ENCODE peak calls at places on chromosomes 6 and 20, in nine cellular contexts. Z, V, G, F, O, B, Q, E and T are unnamed samples.

GRCh38 chr6:163260111-163260895 is 154.2 kb upstream of the QKI start:
- DNase-seq in V (peak; percentile 24), O (no peak), Q (peak; percentile 66), Z (no peak), B (no peak), E (no peak), G (no peak), F (no peak), T (no peak)

GRCh38 chr6:45478235-45478634 is 100.5 kb upstream of the SUPT3H start:
- DNase-seq in O (no peak), F (no peak), Q (no peak), E (no peak), G (no peak), Z (no peak), V (no peak), B (no peak), T (no peak)

GRCh38 chr6:108838101-108838717 is 10.0 kb upstream of the ARMC2 start:
- DNase-seq in Q (no peak), F (no peak), V (no peak), Z (no peak), G (no peak), B (no peak), E (no peak), O (peak; percentile 72), T (no peak)

GRCh38 chr6:158121335-158121734 is 46.7 kb downstream of the SERAC1 start:
- DNase-seq in Z (no peak), B (no peak), V (no peak), O (no peak), G (no peak), F (no peak), Q (no peak), E (no peak), T (no peak)

GRCh38 chr6:88165877-88166492 is at the start of gene CNR1:
- DNase-seq in G (peak; percentile 32), O (peak; percentile 87), Z (no peak), E (peak; percentile 47), V (peak; percentile 49), F (peak; percentile 57), Q (peak; percentile 42), B (no peak), T (no peak)

GRCh38 chr6:83592770-83593394 is 80.5 kb downstream of the PRSS35 start:
- DNase-seq in E (no peak), G (no peak), Q (no peak), Z (no peak), F (peak; percentile 24), O (no peak), V (no peak), B (peak; percentile 9), T (no peak)

GRCh38 chr20:51800132-51800721 is 2.1 kb downstream of the SALL4 start:
- DNase-seq in O (peak; percentile 88), V (peak; percentile 57), Q (peak; percentile 35), F (peak; percentile 82), Z (no peak), B (no peak), E (peak; percentile 77), G (peak; percentile 29), T (no peak)

GRCh38 chr6:51526922-51527321 is 560.5 kb downstream of the PKHD1 start:
- DNase-seq in O (no peak), F (no peak), Z (no peak), G (no peak), B (no peak), Q (no peak), V (no peak), E (no peak), T (no peak)

GRCh38 chr20:219290-220115 is 7.6 kb upstream of the DEFB129 start:
- DNase-seq in O (no peak), F (peak; percentile 15), G (no peak), Z (no peak), V (no peak), B (no peak), Q (no peak), E (no peak), T (no peak)

GRCh38 chr20:31721408-31722332 is 998 bp downstream of the BCL2L1 start:
- DNase-seq in O (peak; percentile 83), V (peak; percentile 43), Z (no peak), B (no peak), Q (no peak), G (peak; percentile 27), F (peak; percentile 67), E (no peak), T (peak; percentile 54)

GRCh38 chr6:73703514-73703913 is 7.5 kb downstream of the CD109 start:
- DNase-seq in Q (no peak), V (no peak), O (no peak), B (no peak), E (no peak), G (no peak), F (no peak), Z (no peak), T (no peak)

GRCh38 chr6:100574836-100575235 is 110.1 kb upstream of the SIM1 start:
- DNase-seq in V (no peak), E (no peak), F (no peak), O (no peak), Q (no peak), Z (no peak), G (no peak), B (no peak), T (no peak)

GRCh38 chr20:5065489-5066383 is 54.0 kb downstream of the PCNA start:
- DNase-seq in B (no peak), F (peak; percentile 81), Z (no peak), G (peak; percentile 15), E (peak; percentile 77), V (peak; percentile 69), Q (peak; percentile 66), O (peak; percentile 86), T (peak; percentile 29)
- TF ChIP-seq POLR2A in B (no peak), F (peak; percentile 22), Z (no peak), G (no peak), E (no peak), V (no peak), Q (no peak), O (no peak), T (no peak)

GRCh38 chr6:160347259-160348208 is 644 bp upstream of the SLC22A3 start:
- DNase-seq in Q (no peak), V (peak; percentile 34), O (no peak), E (peak; percentile 38), G (peak; percentile 30), B (no peak), Z (no peak), F (no peak), T (no peak)
- TF ChIP-seq POLR2A in Q (no peak), V (no peak), O (no peak), E (no peak), G (no peak), B (no peak), Z (no peak), F (no peak), T (no peak)

GRCh38 chr6:139531716-139532115 is 157.3 kb upstream of the CITED2 start:
- DNase-seq in F (no peak), Z (no peak), B (no peak), O (no peak), V (no peak), E (no peak), G (no peak), Q (no peak), T (no peak)
- TF ChIP-seq POLR2A in F (no peak), Z (no peak), B (no peak), O (no peak), V (no peak), E (no peak), G (no peak), Q (no peak), T (no peak)

GRCh38 chr6:142946181-142946923 is 1.4 kb upstream of the HIVEP2 start:
- DNase-seq in Z (peak; percentile 98), O (peak; percentile 95), F (peak; percentile 72), G (peak; percentile 97), E (peak; percentile 99), V (peak; percentile 97), B (no peak), Q (peak; percentile 100), T (peak; percentile 99)
- TF ChIP-seq POLR2A in Z (peak; percentile 84), O (peak; percentile 50), F (peak; percentile 36), G (peak; percentile 92), E (peak; percentile 94), V (peak; percentile 95), B (peak; percentile 52), Q (peak; percentile 94), T (peak; percentile 96)

GRCh38 chr20:40683894-40684268 is 5.2 kb downstream of the MAFB start:
- DNase-seq in Q (no peak), G (no peak), V (no peak), O (no peak), Z (no peak), E (no peak), B (no peak), F (no peak), T (no peak)

GRCh38 chr20:40682104-40683045 is 6.7 kb downstream of the MAFB start:
- DNase-seq in F (no peak), E (peak; percentile 66), Q (peak; percentile 44), B (no peak), G (no peak), O (peak; percentile 84), Z (no peak), V (no peak), T (no peak)

GRCh38 chr20:40685349-40685748 is 3.7 kb downstream of the MAFB start:
- DNase-seq in Z (no peak), V (no peak), E (no peak), F (no peak), B (no peak), O (no peak), G (no peak), Q (no peak), T (no peak)

GRCh38 chr20:40681684-40682083 is 7.4 kb downstream of the MAFB start:
- DNase-seq in Z (no peak), B (no peak), O (no peak), Q (no peak), F (no peak), E (no peak), G (no peak), V (no peak), T (no peak)

GRCh38 chr20:40683221-40683893 is 5.7 kb downstream of the MAFB start:
- DNase-seq in Q (peak; percentile 42), E (peak; percentile 54), O (peak; percentile 83), G (no peak), F (no peak), B (no peak), Z (no peak), V (peak; percentile 28), T (no peak)
- TF ChIP-seq POLR2A in Q (no peak), E (peak; percentile 14), O (no peak), G (no peak), F (no peak), B (no peak), Z (no peak), V (no peak), T (no peak)